ENCODE peak calls at places on chromosome 18, in nine cellular contexts. R is hepatocyte; P is HCEC 1CT; M is NCI-H1105 treated with DMSO at 0.1 percent for 48 hours; K is left colon; O is body of pancreas; F is H7; D is DMS 273 treated with DMSO at 0.1 percent for 48 hours; S is natural killer cell treated with Interleukin-12 subunit alpha and Interleukin-12 subunit beta and Interleukin-15 and Interleukin-18, amount 100 ng/mL, for 72 hours. A is an unnamed sample.

GRCh38 chr18:500556-501405 is at the start of gene COLEC12:
- DNase-seq in M (no peak), S (no peak), R (peak; percentile 68), D (no peak), O (no peak), K (no peak), F (peak; percentile 93), P (no peak), A (no peak)

GRCh38 chr18:478679-479078 is 21.8 kb downstream of the COLEC12 start:
- DNase-seq in D (no peak), K (no peak), S (no peak), F (no peak), M (no peak), R (no peak), P (peak; percentile 72), O (no peak), A (no peak)

GRCh38 chr18:65215865-65216466 is 534.8 kb upstream of the CDH7 start:
- DNase-seq in O (no peak), D (no peak), R (no peak), M (no peak), P (no peak), K (no peak), S (no peak), F (no peak), A (no peak)

GRCh38 chr18:37778417-37779165 is 213.0 kb upstream of the CELF4 start:
- DNase-seq in F (peak; percentile 85), K (no peak), P (no peak), O (peak; percentile 68), S (no peak), D (peak; percentile 24), M (peak; percentile 22), R (peak; percentile 84), A (peak; percentile 65)

GRCh38 chr18:63040788-63041410 is 278.7 kb downstream of the BCL2 start:
- DNase-seq in F (no peak), P (no peak), D (no peak), R (no peak), K (no peak), O (no peak), S (no peak), M (no peak), A (no peak)

GRCh38 chr18:26546875-26547301 is 1.5 kb downstream of the KCTD1 start:
- DNase-seq in M (no peak), K (no peak), P (no peak), D (no peak), F (peak; percentile 71), S (no peak), R (no peak), O (peak; percentile 15), A (no peak)

GRCh38 chr18:11119550-11119949 is 29.8 kb downstream of the PIEZO2 start:
- DNase-seq in S (no peak), K (no peak), O (no peak), R (no peak), D (no peak), M (no peak), P (no peak), F (no peak), A (no peak)

GRCh38 chr18:12282436-12283039 is 25.5 kb upstream of the TUBB6 start:
- DNase-seq in O (no peak), M (no peak), D (no peak), P (peak; percentile 93), F (no peak), K (no peak), R (no peak), S (no peak), A (no peak)

GRCh38 chr18:40293311-40293710 is 1661.7 kb upstream of the PIK3C3 start:
- DNase-seq in F (no peak), R (no peak), S (no peak), P (no peak), M (peak; percentile 39), D (no peak), O (no peak), K (no peak), A (no peak)

GRCh38 chr18:56443508-56443907 is 194.9 kb downstream of the TXNL1 start:
- DNase-seq in M (no peak), P (no peak), D (no peak), S (no peak), F (no peak), O (no peak), R (no peak), K (no peak), A (no peak)

GRCh38 chr18:31612124-31612523 is 20.4 kb downstream of the TTR start:
- DNase-seq in F (no peak), M (no peak), S (no peak), D (no peak), P (no peak), R (no peak), O (no peak), K (no peak), A (no peak)

GRCh38 chr18:46028536-46028891 is 43.5 kb downstream of the PSTPIP2 start:
- DNase-seq in D (no peak), K (no peak), S (no peak), M (no peak), R (no peak), P (no peak), O (no peak), F (no peak), A (no peak)

GRCh38 chr18:53984021-53984420 is 240.4 kb downstream of the MBD2 start:
- DNase-seq in S (no peak), O (no peak), P (no peak), D (no peak), M (no peak), R (no peak), F (no peak), K (no peak), A (no peak)

GRCh38 chr18:59079264-59079972 is 60.3 kb upstream of the SEC11C start:
- DNase-seq in R (no peak), K (no peak), M (peak; percentile 62), F (no peak), S (no peak), P (no peak), D (peak; percentile 85), O (no peak), A (no peak)

A was measured in DND-41.